ENCODE peak calls at places on chromosomes 13 and 19, in seven cellular contexts. Z is psoas muscle, H is hepatocyte, P is H1, Y is Caco-2, U is suprapubic skin, R is ascending aorta. A is an unnamed sample.

GRCh38 chr13:110228936-110229904 is 77.7 kb downstream of the COL4A1 start:
- DNase-seq in Z (no peak), H (no peak), P (no peak), Y (no peak), U (no peak), R (no peak), A (peak; percentile 14)

GRCh38 chr13:58992478-58993042 is 1171.2 kb downstream of the DIAPH3 start:
- DNase-seq in Z (no peak), H (no peak), P (no peak), Y (no peak), U (no peak), R (no peak), A (no peak)

GRCh38 chr19:35507561-35507960 is 5.9 kb downstream of the DMKN start:
- DNase-seq in Z (no peak), H (no peak), P (no peak), Y (no peak), U (no peak), R (no peak), A (no peak)

GRCh38 chr13:48828962-48829405 is 146.7 kb upstream of the FNDC3A start:
- DNase-seq in Z (no peak), H (peak; percentile 20), P (no peak), Y (no peak), U (no peak), R (no peak), A (peak; percentile 63)

GRCh38 chr13:75359266-75359665 is 122.7 kb downstream of the TBC1D4 start:
- DNase-seq in Z (no peak), H (no peak), P (peak; percentile 19), Y (no peak), U (no peak), R (no peak), A (peak; percentile 84)

GRCh38 chr19:43934055-43934984 is 762 bp downstream of the ZNF45 start:
- DNase-seq in Z (no peak), H (peak; percentile 9), P (no peak), Y (no peak), U (no peak), R (no peak), A (peak; percentile 34)

GRCh38 chr13:100753391-100753790 is 78.8 kb upstream of the TMTC4 start:
- DNase-seq in Z (no peak), H (no peak), P (no peak), Y (no peak), U (no peak), R (no peak), A (no peak)

GRCh38 chr19:42846597-42846996 is 32.9 kb downstream of the PSG1 start:
- DNase-seq in Z (no peak), H (no peak), P (no peak), Y (no peak), U (no peak), R (no peak), A (peak; percentile 52)

GRCh38 chr13:114100446-114101320 is 31.7 kb downstream of the RASA3 start:
- DNase-seq in Z (peak; percentile 21), H (no peak), P (no peak), Y (no peak), U (peak; percentile 81), R (peak; percentile 67), A (no peak)

GRCh38 chr13:51674276-51674675 is 90.0 kb downstream of the WDFY2 start:
- DNase-seq in Z (no peak), H (peak; percentile 49), P (no peak), Y (peak; percentile 65), U (no peak), R (no peak), A (peak; percentile 95)

GRCh38 chr13:98994896-98995295 is 17.0 kb upstream of the DOCK9 start:
- DNase-seq in Z (no peak), H (no peak), P (no peak), Y (no peak), U (no peak), R (no peak), A (peak; percentile 77)

GRCh38 chr19:53960187-53960586 is 2.5 kb upstream of the CACNG8 start:
- DNase-seq in Z (no peak), H (no peak), P (no peak), Y (no peak), U (no peak), R (no peak), A (no peak)
- H3K4me3 ChIP-seq in Z (no peak overlapping the region), H (no peak overlapping the region), P (peak overlapping the region; percentile 61), Y (no peak overlapping the region), U (no peak overlapping the region), R (no peak overlapping the region), A (no peak overlapping the region)

GRCh38 chr19:54439174-54439851 is 9.7 kb upstream of the LENG8 start:
- DNase-seq in Z (no peak), H (peak; percentile 68), P (no peak), Y (peak; percentile 57), U (no peak), R (no peak), A (peak; percentile 36)
- TF ChIP-seq CTCF in Z (no peak), H (peak; percentile 48), P (peak; percentile 82), Y (peak; percentile 67), U (no peak), R (peak; percentile 12), A (peak; percentile 62)

GRCh38 chr13:111486801-111487200 is 166.4 kb downstream of the TEX29 start:
- DNase-seq in Z (no peak), H (no peak), P (no peak), Y (no peak), U (peak; percentile 24), R (peak; percentile 18), A (no peak)
- H3K27me3 ChIP-seq in Z (peaks cover 21% of the 10 kb centered on the region), H (no peaks in the 10 kb centered on the region), P (no peaks in the 10 kb centered on the region), Y (no peaks in the 10 kb centered on the region), U (no peaks in the 10 kb centered on the region), R (no peaks in the 10 kb centered on the region), A (no peaks in the 10 kb centered on the region)

GRCh38 chr13:93145199-93145598 is 81.4 kb upstream of the GPC6 start:
- DNase-seq in Z (no peak), H (no peak), P (no peak), Y (no peak), U (no peak), R (no peak), A (peak; percentile 2)
- H3K4me3 ChIP-seq in Z (no peak overlapping the region), H (no peak overlapping the region), P (no peak overlapping the region), Y (no peak overlapping the region), U (no peak overlapping the region), R (no peak overlapping the region), A (no peak overlapping the region)

GRCh38 chr13:84896128-84896527 is 903.1 kb downstream of the SLITRK6 start:
- DNase-seq in Z (no peak), H (peak; percentile 58), P (no peak), Y (peak; percentile 55), U (no peak), R (no peak), A (peak; percentile 57)

GRCh38 chr13:84894749-84895148 is 904.5 kb downstream of the SLITRK6 start:
- DNase-seq in Z (no peak), H (no peak), P (no peak), Y (no peak), U (no peak), R (no peak), A (no peak)
- TF ChIP-seq CTCF in Z (no peak), H (no peak), P (peak; percentile 36), Y (no peak), U (no peak), R (no peak), A (no peak)

GRCh38 chr19:13964776-13965175 is 12.5 kb downstream of the DCAF15 start:
- DNase-seq in Z (no peak), H (no peak), P (no peak), Y (no peak), U (no peak), R (no peak), A (no peak)

GRCh38 chr19:13963603-13964105 is 11.3 kb downstream of the DCAF15 start:
- DNase-seq in Z (no peak), H (peak; percentile 2), P (no peak), Y (no peak), U (no peak), R (no peak), A (no peak)

GRCh38 chr19:13961826-13962737 is 9.8 kb downstream of the DCAF15 start:
- DNase-seq in Z (no peak), H (peak; percentile 16), P (no peak), Y (no peak), U (no peak), R (no peak), A (no peak)

GRCh38 chr19:13960863-13961784 is 8.8 kb downstream of the DCAF15 start:
- DNase-seq in Z (no peak), H (peak; percentile 5), P (no peak), Y (no peak), U (no peak), R (no peak), A (no peak)

GRCh38 chr19:13962738-13963602 is 10.7 kb downstream of the DCAF15 start:
- DNase-seq in Z (no peak), H (peak; percentile 12), P (no peak), Y (no peak), U (no peak), R (no peak), A (no peak)
- H3K27me3 ChIP-seq in Z (no peaks in the 10 kb centered on the region), H (no peaks in the 10 kb centered on the region), P (no peaks in the 10 kb centered on the region), Y (no peaks in the 10 kb centered on the region), U (no peaks in the 10 kb centered on the region), R (no peaks in the 10 kb centered on the region), A (no peaks in the 10 kb centered on the region)

GRCh38 chr19:53909471-53910169 is 542 bp downstream of the CACNG7 start:
- DNase-seq in Z (no peak), H (no peak), P (no peak), Y (no peak), U (no peak), R (no peak), A (no peak)
- H3K4me3 ChIP-seq in Z (no peak overlapping the region), H (no peak overlapping the region), P (peak overlapping the region; percentile 75), Y (no peak overlapping the region), U (no peak overlapping the region), R (no peak overlapping the region), A (no peak overlapping the region)

DNA sequence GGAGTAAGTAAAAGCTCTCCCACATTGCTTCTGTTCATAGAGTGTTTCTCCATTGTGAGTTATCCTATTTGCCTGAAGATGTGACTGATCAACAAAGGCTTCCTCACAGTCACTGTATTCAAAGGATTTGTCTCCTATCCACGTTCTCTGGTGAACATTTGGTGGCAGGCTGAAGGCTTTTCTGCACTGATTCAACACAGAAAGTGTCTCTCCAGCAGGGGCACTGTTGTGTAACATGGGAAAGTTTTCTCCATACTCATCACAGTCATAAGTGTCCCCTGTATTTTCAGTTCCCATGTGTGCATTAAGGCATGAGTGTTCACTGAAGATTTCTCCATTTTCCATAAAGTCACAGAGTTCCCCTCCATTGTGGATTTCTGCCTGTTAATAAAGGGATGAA is 17.6 kb downstream of the ZNF121 start:
- DNase-seq in Z (no peak), H (no peak), P (no peak), Y (no peak), U (no peak), R (no peak), A (no peak)
- TF ChIP-seq CTCF in Z (no peak), H (no peak), P (no peak), Y (no peak), U (no peak), R (no peak), A (peak; percentile 6)

GRCh38 chr19:28567834-28568233 is 645.1 kb downstream of the UQCRFS1 start:
- DNase-seq in Z (no peak), H (no peak), P (no peak), Y (no peak), U (no peak), R (no peak), A (no peak)
- H3K27me3 ChIP-seq in Z (no peaks in the 10 kb centered on the region), H (no peaks in the 10 kb centered on the region), P (no peaks in the 10 kb centered on the region), Y (no peaks in the 10 kb centered on the region), U (no peaks in the 10 kb centered on the region), R (no peaks in the 10 kb centered on the region), A (no peaks in the 10 kb centered on the region)

A was measured in bronchial epithelial cell.